ENCODE peak calls at places on chromosome 19, in seven cellular contexts. U is colonic mucosa, G is RCC 7860, X is left cardiac atrium, A is NAMALWA, O is COLO829, T is AG04450. D is an unnamed sample.

GRCh38 chr19:19539738-19540703 is 2.0 kb downstream of the CILP2 start:
- DNase-seq in U (peak), G (no peak), X (peak), A (peak), O (peak), T (no peak), D (peak)

GRCh38 chr19:6125571-6125989 is 9.9 kb upstream of the ACSBG2 start:
- DNase-seq in U (peak), G (peak), X (peak), A (peak), O (peak), T (peak), D (peak)

GRCh38 chr19:9934132-9934950 is 2.0 kb downstream of the OLFM2 start:
- DNase-seq in U (peak), G (peak), X (peak), A (peak), O (peak), T (no peak), D (peak)

GRCh38 chr19:55703790-55704215 is 28.8 kb downstream of the EPN1 start:
- DNase-seq in U (no peak), G (no peak), X (peak), A (peak), O (no peak), T (no peak), D (no peak)

GRCh38 chr19:47066376-47067214 is 18.2 kb upstream of the TMEM160 start:
- DNase-seq in U (no peak), G (no peak), X (no peak), A (no peak), O (no peak), T (no peak), D (no peak)

GRCh38 chr19:54667217-54667616 is 4.4 kb downstream of the LILRB4 start:
- DNase-seq in U (no peak), G (no peak), X (no peak), A (no peak), O (no peak), T (no peak), D (no peak)

GRCh38 chr19:49119411-49120324 is at the start of gene PPFIA3:
- DNase-seq in U (peak), G (peak), X (peak), A (peak), O (no peak), T (no peak), D (peak)

GRCh38 chr19:6718741-6719539 is 1.5 kb downstream of the C3 start:
- DNase-seq in U (no peak), G (no peak), X (peak), A (peak), O (peak), T (no peak), D (peak)

GRCh38 chr19:54231077-54231931 is 8.5 kb upstream of the LILRB3 start:
- DNase-seq in U (peak), G (peak), X (peak), A (peak), O (no peak), T (peak), D (peak)

GRCh38 chr19:57280913-57281425 is 684 bp downstream of the ZNF460 start:
- DNase-seq in U (no peak), G (peak), X (no peak), A (peak), O (no peak), T (no peak), D (peak)

GRCh38 chr19:2561895-2562294 is 86.0 kb downstream of the GADD45B start:
- DNase-seq in U (no peak), G (no peak), X (peak), A (peak), O (no peak), T (no peak), D (no peak)

GRCh38 chr19:48918801-48919247 is 14.7 kb upstream of the DHDH start:
- DNase-seq in U (no peak), G (no peak), X (no peak), A (peak), O (no peak), T (no peak), D (peak)

GRCh38 chr19:42528354-42529247 is at the start of gene CEACAM1:
- DNase-seq in U (peak), G (no peak), X (peak), A (no peak), O (peak), T (no peak), D (peak)

GRCh38 chr19:49475995-49476880 is 2.2 kb downstream of the FLT3LG start:
- DNase-seq in U (peak), G (no peak), X (peak), A (peak), O (no peak), T (no peak), D (no peak)

GRCh38 chr19:50361290-50362029 is 4.0 kb downstream of the NAPSA start:
- DNase-seq in U (no peak), G (no peak), X (no peak), A (peak), O (peak), T (no peak), D (no peak)

GRCh38 chr19:1469200-1469935 is 9.6 kb downstream of the C19orf25 start:
- DNase-seq in U (no peak), G (no peak), X (no peak), A (no peak), O (no peak), T (no peak), D (peak)

GRCh38 chr19:15787611-15788155 is at the start of gene OR10H5:
- DNase-seq in U (no peak), G (no peak), X (no peak), A (no peak), O (no peak), T (no peak), D (no peak)

GRCh38 chr19:35013047-35013819 is 13.1 kb downstream of the GRAMD1A start:
- DNase-seq in U (peak), G (no peak), X (peak), A (peak), O (peak), T (no peak), D (peak)

GRCh38 chr19:56721714-56722113 is 50.2 kb upstream of the ZNF835 start:
- DNase-seq in U (no peak), G (no peak), X (no peak), A (no peak), O (no peak), T (no peak), D (no peak)

GRCh38 chr19:45607071-45608029 is 5.3 kb upstream of the GPR4 start:
- DNase-seq in U (peak), G (peak), X (peak), A (no peak), O (peak), T (peak), D (peak)

GRCh38 chr19:19578241-19578640 is 40.2 kb downstream of the CILP2 start:
- DNase-seq in U (no peak), G (no peak), X (no peak), A (no peak), O (no peak), T (no peak), D (no peak)

GRCh38 chr19:55179570-55180484 is at the start of gene SYT5:
- DNase-seq in U (peak), G (no peak), X (no peak), A (no peak), O (no peak), T (no peak), D (peak)

GRCh38 chr19:52269338-52270261 is at the start of gene ZNF766:
- DNase-seq in U (peak), G (peak), X (peak), A (peak), O (peak), T (peak), D (peak)

GRCh38 chr19:54041969-54042606 is 21.6 kb downstream of the VSTM1 start:
- DNase-seq in U (no peak), G (peak), X (no peak), A (no peak), O (no peak), T (no peak), D (peak)

GRCh38 chr19:32318884-32319520 is 26.4 kb upstream of the ZNF507 start:
- DNase-seq in U (no peak), G (no peak), X (no peak), A (peak), O (no peak), T (no peak), D (peak)

D was measured in PC-3.